ENCODE peak calls at places on chromosomes 12 and 14, in eight cellular contexts. C is heart right ventricle; Q is gastroesophageal sphincter; Z is effector memory CD8-positive, alpha-beta T cell; X is sciatic nerve; G is aorta; B is lung; T is left ventricle myocardium superior. M is an unnamed sample.
A peak's percentile ranks its signal among the peaks of the same experiment; 100 is the strongest.

GRCh38 chr12:15602051-15602672 is 187.0 kb downstream of the EPS8 start:
- ATAC-seq in Z (no peak), G (no peak), C (no peak), Q (no peak), B (no peak), X (no peak), T (no peak), M (no peak)

GRCh38 chr12:122918827-122919226 is 22.9 kb upstream of the VPS37B start:
- ATAC-seq in B (no peak), C (no peak), Z (no peak), T (no peak), Q (no peak), X (no peak), G (no peak), M (no peak)

GRCh38 chr12:6272300-6273208 is 37.9 kb upstream of the PLEKHG6 start:
- ATAC-seq in C (no peak), Q (no peak), G (no peak), B (peak; percentile 63), X (no peak), Z (no peak), T (no peak), M (peak; percentile 50)

GRCh38 chr12:99131761-99132199 is 486.7 kb downstream of the APAF1 start:
- ATAC-seq in Q (no peak), Z (no peak), C (peak; percentile 94), X (peak; percentile 55), T (peak; percentile 94), G (peak; percentile 50), B (no peak), M (no peak)

GRCh38 chr12:45273717-45274271 is 57.9 kb downstream of the ANO6 start:
- ATAC-seq in G (peak; percentile 82), X (peak; percentile 88), T (peak; percentile 87), C (peak; percentile 71), Q (peak; percentile 79), Z (no peak), B (peak; percentile 90), M (no peak)

GRCh38 chr14:90695997-90696681 is 120.1 kb downstream of the TTC7B start:
- ATAC-seq in C (no peak), Q (no peak), X (no peak), B (no peak), T (peak; percentile 12), Z (no peak), G (no peak), M (no peak)

GRCh38 chr12:49017764-49018281 is 753 bp downstream of the PRKAG1 start:
- ATAC-seq in C (peak; percentile 66), B (no peak), G (peak; percentile 12), Q (peak; percentile 0), X (peak; percentile 16), T (peak; percentile 61), Z (peak; percentile 10), M (peak; percentile 21)

GRCh38 chr14:69924181-69924580 is 45.0 kb downstream of the SMOC1 start:
- ATAC-seq in C (no peak), Q (no peak), G (no peak), T (no peak), X (no peak), B (no peak), Z (no peak), M (no peak)

GRCh38 chr12:39831587-39832315 is 212.1 kb upstream of the ABCD2 start:
- ATAC-seq in G (no peak), Z (no peak), Q (no peak), C (no peak), B (peak; percentile 72), X (no peak), T (no peak), M (no peak)

GRCh38 chr12:20426191-20426590 is 57.9 kb downstream of the PDE3A start:
- ATAC-seq in B (peak; percentile 47), T (peak; percentile 84), G (peak; percentile 81), Q (peak; percentile 93), C (peak; percentile 79), Z (no peak), X (peak; percentile 94), M (no peak)

GRCh38 chr12:100553851-100554404 is 19.6 kb upstream of the GAS2L3 start:
- ATAC-seq in B (no peak), G (peak; percentile 26), C (no peak), Q (no peak), Z (no peak), T (no peak), X (no peak), M (no peak)

GRCh38 chr14:88481794-88482193 is 73.0 kb downstream of the PTPN21 start:
- ATAC-seq in T (peak; percentile 81), X (no peak), B (peak; percentile 75), G (no peak), Z (no peak), Q (no peak), C (peak; percentile 76), M (no peak)

GRCh38 chr14:91067186-91067585 is 6.7 kb upstream of the RPS6KA5 start:
- ATAC-seq in X (no peak), B (no peak), T (no peak), Z (peak; percentile 14), C (no peak), G (no peak), Q (no peak), M (peak; percentile 55)

GRCh38 chr12:132021031-132021871 is 71.5 kb downstream of the EP400 start:
- ATAC-seq in B (no peak), X (peak; percentile 24), C (no peak), T (no peak), G (peak; percentile 40), Z (no peak), Q (peak; percentile 18), M (no peak)

GRCh38 chr12:91858186-91858585 is 287.5 kb downstream of the BTG1 start:
- ATAC-seq in Q (no peak), Z (no peak), B (no peak), C (no peak), T (no peak), G (no peak), X (no peak), M (no peak)

GRCh38 chr12:109191621-109192250 is 75.3 kb downstream of the ACACB start:
- ATAC-seq in B (no peak), X (no peak), Q (no peak), C (no peak), T (no peak), G (no peak), Z (no peak), M (no peak)

GRCh38 chr12:30866256-30866655 is 60.3 kb upstream of the TSPAN11 start:
- ATAC-seq in T (no peak), G (no peak), Z (no peak), X (no peak), B (no peak), C (no peak), Q (no peak), M (no peak)

GRCh38 chr14:97564334-97564733 is 767.2 kb downstream of the VRK1 start:
- ATAC-seq in G (no peak), C (no peak), Q (no peak), T (no peak), Z (no peak), X (no peak), B (no peak), M (no peak)

GRCh38 chr14:102201776-102202175 is 62.1 kb downstream of the WDR20 start:
- ATAC-seq in T (no peak), Z (no peak), C (no peak), Q (no peak), G (no peak), X (no peak), B (no peak), M (no peak)

GRCh38 chr12:76266797-76267196 is 81.4 kb downstream of the BBS10 start:
- ATAC-seq in Q (peak; percentile 90), Z (no peak), B (peak; percentile 83), G (peak; percentile 63), C (peak; percentile 73), T (peak; percentile 99), X (peak; percentile 91), M (no peak)

GRCh38 chr14:88075298-88075981 is 70.5 kb downstream of the GPR65 start:
- ATAC-seq in Z (no peak), X (no peak), B (no peak), Q (no peak), G (no peak), T (no peak), C (no peak), M (peak; percentile 64)

M was measured in stimulated activated memory B cell treated with anti-CD40 and anti-IgM and Interleukin-4, amounts not matched to agents 10 μg/mL and 1 μg/mL and 100 μg/mL, for 72 hours.